ENCODE peak calls at places on chromosomes 5 and 9, in ten cellular contexts. One of them, this sample, is unnamed.

GRCh38 chr9:37151802-37152201 is 31.4 kb downstream of the ZCCHC7 start:
- DNase-seq in bronchial epithelial cell: no peak
- DNase-seq in H1: no peak
- DNase-seq in pancreas: no peak
- DNase-seq in HFF-Myc: no peak
- DNase-seq in astrocyte of the spinal cord: no peak
- DNase-seq in HepG2: no peak
- DNase-seq in heart right ventricle: no peak
- DNase-seq in cardiac fibroblast: no peak
- DNase-seq in psoas muscle: no peak
- DNase-seq in this sample: no peak

GRCh38 chr5:73204302-73204701 is 31.3 kb downstream of the TMEM174 start:
- DNase-seq in cardiac fibroblast: no peak
- DNase-seq in H1: no peak
- DNase-seq in psoas muscle: no peak
- DNase-seq in heart right ventricle: no peak
- DNase-seq in pancreas: peak
- DNase-seq in HepG2: no peak
- DNase-seq in astrocyte of the spinal cord: no peak
- DNase-seq in bronchial epithelial cell: no peak
- DNase-seq in HFF-Myc: no peak
- DNase-seq in this sample: no peak

GRCh38 chr9:107462691-107463090 is 26.9 kb downstream of the KLF4 start:
- DNase-seq in heart right ventricle: no peak
- DNase-seq in bronchial epithelial cell: no peak
- DNase-seq in cardiac fibroblast: peak
- DNase-seq in pancreas: no peak
- DNase-seq in astrocyte of the spinal cord: no peak
- DNase-seq in HepG2: peak
- DNase-seq in psoas muscle: no peak
- DNase-seq in HFF-Myc: peak
- DNase-seq in H1: no peak
- DNase-seq in this sample: no peak

GRCh38 chr9:118640836-118641557 is 728.2 kb downstream of the BRINP1 start:
- DNase-seq in heart right ventricle: no peak
- DNase-seq in bronchial epithelial cell: peak
- DNase-seq in HFF-Myc: no peak
- DNase-seq in cardiac fibroblast: no peak
- DNase-seq in HepG2: no peak
- DNase-seq in H1: no peak
- DNase-seq in astrocyte of the spinal cord: peak
- DNase-seq in pancreas: no peak
- DNase-seq in psoas muscle: no peak
- DNase-seq in this sample: peak

GRCh38 chr5:112479418-112479817 is 60.3 kb upstream of the EPB41L4A start:
- DNase-seq in heart right ventricle: no peak
- DNase-seq in HepG2: no peak
- DNase-seq in astrocyte of the spinal cord: peak
- DNase-seq in cardiac fibroblast: peak
- DNase-seq in H1: no peak
- DNase-seq in bronchial epithelial cell: peak
- DNase-seq in psoas muscle: no peak
- DNase-seq in HFF-Myc: peak
- DNase-seq in pancreas: no peak
- DNase-seq in this sample: peak

GRCh38 chr5:113371788-113372196 is 63.0 kb downstream of the TSSK1B start:
- DNase-seq in bronchial epithelial cell: no peak
- DNase-seq in H1: no peak
- DNase-seq in cardiac fibroblast: peak
- DNase-seq in heart right ventricle: no peak
- DNase-seq in psoas muscle: no peak
- DNase-seq in HFF-Myc: no peak
- DNase-seq in HepG2: no peak
- DNase-seq in astrocyte of the spinal cord: no peak
- DNase-seq in pancreas: peak
- DNase-seq in this sample: no peak

GRCh38 chr9:122370869-122371467 is at the start of gene PTGS1:
- DNase-seq in pancreas: no peak
- DNase-seq in psoas muscle: peak
- DNase-seq in bronchial epithelial cell: peak
- DNase-seq in astrocyte of the spinal cord: no peak
- DNase-seq in HepG2: no peak
- DNase-seq in H1: peak
- DNase-seq in HFF-Myc: no peak
- DNase-seq in cardiac fibroblast: no peak
- DNase-seq in heart right ventricle: peak
- DNase-seq in this sample: peak

GRCh38 chr5:93035194-93035593 is 545.8 kb downstream of the NR2F1-AS1 start:
- DNase-seq in cardiac fibroblast: no peak
- DNase-seq in HepG2: no peak
- DNase-seq in bronchial epithelial cell: no peak
- DNase-seq in HFF-Myc: no peak
- DNase-seq in heart right ventricle: no peak
- DNase-seq in pancreas: no peak
- DNase-seq in astrocyte of the spinal cord: no peak
- DNase-seq in H1: no peak
- DNase-seq in psoas muscle: no peak
- DNase-seq in this sample: no peak

GRCh38 chr5:73672130-73672529 is 46.1 kb downstream of the ARHGEF28 start:
- DNase-seq in H1: no peak
- DNase-seq in heart right ventricle: no peak
- DNase-seq in HepG2: no peak
- DNase-seq in astrocyte of the spinal cord: no peak
- DNase-seq in cardiac fibroblast: no peak
- DNase-seq in psoas muscle: no peak
- DNase-seq in pancreas: no peak
- DNase-seq in bronchial epithelial cell: no peak
- DNase-seq in HFF-Myc: no peak
- DNase-seq in this sample: no peak

GRCh38 chr9:81150016-81150625 is 539.2 kb downstream of the TLE1 start:
- DNase-seq in bronchial epithelial cell: peak
- DNase-seq in heart right ventricle: no peak
- DNase-seq in cardiac fibroblast: no peak
- DNase-seq in H1: no peak
- DNase-seq in HepG2: no peak
- DNase-seq in pancreas: no peak
- DNase-seq in psoas muscle: no peak
- DNase-seq in HFF-Myc: no peak
- DNase-seq in astrocyte of the spinal cord: peak
- DNase-seq in this sample: no peak

GRCh38 chr9:37085233-37085632 is 35.1 kb upstream of the ZCCHC7 start:
- DNase-seq in pancreas: no peak
- DNase-seq in psoas muscle: no peak
- DNase-seq in bronchial epithelial cell: no peak
- DNase-seq in cardiac fibroblast: no peak
- DNase-seq in HepG2: no peak
- DNase-seq in astrocyte of the spinal cord: no peak
- DNase-seq in H1: no peak
- DNase-seq in heart right ventricle: no peak
- DNase-seq in HFF-Myc: no peak
- DNase-seq in this sample: no peak

GRCh38 chr9:37300620-37301368 is 121.7 kb upstream of the GRHPR start:
- DNase-seq in astrocyte of the spinal cord: peak
- DNase-seq in HepG2: no peak
- DNase-seq in heart right ventricle: no peak
- DNase-seq in psoas muscle: no peak
- DNase-seq in pancreas: no peak
- DNase-seq in H1: no peak
- DNase-seq in HFF-Myc: no peak
- DNase-seq in cardiac fibroblast: peak
- DNase-seq in bronchial epithelial cell: peak
- DNase-seq in this sample: peak

GRCh38 chr5:33470544-33470943 is 29.8 kb downstream of the TARS1 start:
- DNase-seq in cardiac fibroblast: peak
- DNase-seq in HepG2: peak
- DNase-seq in astrocyte of the spinal cord: peak
- DNase-seq in H1: no peak
- DNase-seq in psoas muscle: no peak
- DNase-seq in HFF-Myc: peak
- DNase-seq in heart right ventricle: no peak
- DNase-seq in pancreas: peak
- DNase-seq in bronchial epithelial cell: peak
- DNase-seq in this sample: peak

GRCh38 chr9:4922730-4923129 is 62.3 kb upstream of the JAK2 start:
- DNase-seq in heart right ventricle: no peak
- DNase-seq in HFF-Myc: no peak
- DNase-seq in H1: no peak
- DNase-seq in bronchial epithelial cell: no peak
- DNase-seq in astrocyte of the spinal cord: no peak
- DNase-seq in psoas muscle: no peak
- DNase-seq in pancreas: no peak
- DNase-seq in HepG2: no peak
- DNase-seq in cardiac fibroblast: no peak
- DNase-seq in this sample: no peak

GRCh38 chr5:14895301-14895700 is 23.7 kb upstream of the ANKH start:
- DNase-seq in astrocyte of the spinal cord: no peak
- DNase-seq in H1: no peak
- DNase-seq in HFF-Myc: no peak
- DNase-seq in pancreas: no peak
- DNase-seq in heart right ventricle: no peak
- DNase-seq in cardiac fibroblast: no peak
- DNase-seq in HepG2: no peak
- DNase-seq in psoas muscle: no peak
- DNase-seq in bronchial epithelial cell: no peak
- DNase-seq in this sample: no peak

GRCh38 chr5:16600397-16600796 is 16.4 kb downstream of the RETREG1 start:
- DNase-seq in HFF-Myc: no peak
- DNase-seq in psoas muscle: no peak
- DNase-seq in HepG2: no peak
- DNase-seq in cardiac fibroblast: peak
- DNase-seq in astrocyte of the spinal cord: peak
- DNase-seq in H1: no peak
- DNase-seq in heart right ventricle: peak
- DNase-seq in pancreas: no peak
- DNase-seq in bronchial epithelial cell: no peak
- DNase-seq in this sample: no peak

GRCh38 chr5:118968925-118969375 is 19.4 kb downstream of the DTWD2 start:
- DNase-seq in HFF-Myc: no peak
- DNase-seq in astrocyte of the spinal cord: peak
- DNase-seq in H1: no peak
- DNase-seq in cardiac fibroblast: no peak
- DNase-seq in psoas muscle: no peak
- DNase-seq in pancreas: peak
- DNase-seq in bronchial epithelial cell: no peak
- DNase-seq in HepG2: peak
- DNase-seq in heart right ventricle: no peak
- DNase-seq in this sample: no peak

GRCh38 chr5:169751490-169751889 is 114.4 kb downstream of the DOCK2 start:
- DNase-seq in HepG2: no peak
- DNase-seq in HFF-Myc: no peak
- DNase-seq in astrocyte of the spinal cord: peak
- DNase-seq in pancreas: no peak
- DNase-seq in psoas muscle: no peak
- DNase-seq in H1: no peak
- DNase-seq in cardiac fibroblast: no peak
- DNase-seq in heart right ventricle: no peak
- DNase-seq in bronchial epithelial cell: no peak
- DNase-seq in this sample: no peak
- H3K4me3 ChIP-seq in HepG2: no peak
- H3K4me3 ChIP-seq in HFF-Myc: no peak
- H3K4me3 ChIP-seq in astrocyte of the spinal cord: no peak
- H3K4me3 ChIP-seq in pancreas: no peak
- H3K4me3 ChIP-seq in psoas muscle: no peak
- H3K4me3 ChIP-seq in H1: no peak
- H3K4me3 ChIP-seq in cardiac fibroblast: no peak
- H3K4me3 ChIP-seq in heart right ventricle: no peak
- H3K4me3 ChIP-seq in bronchial epithelial cell: no peak
- H3K4me3 ChIP-seq in this sample: no peak

DNA sequence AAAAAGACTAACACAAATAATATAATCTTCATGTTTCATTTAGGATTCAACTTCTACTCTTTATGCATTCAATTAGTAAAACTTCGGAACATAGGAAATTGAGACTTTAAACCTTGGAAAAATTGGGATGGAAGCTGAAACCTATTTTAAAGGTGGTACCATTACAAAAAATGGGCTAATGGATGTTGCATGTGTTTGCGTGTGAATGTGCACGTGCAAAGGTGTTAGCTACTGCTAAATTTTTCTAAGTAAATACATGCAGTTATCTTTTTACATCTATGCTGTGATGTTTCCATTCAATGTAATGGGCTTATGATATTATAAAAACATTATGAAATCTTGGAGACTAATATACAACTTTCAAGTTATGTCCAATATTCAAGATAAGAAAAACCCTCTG is 134.8 kb downstream of the CDH10 start:
- DNase-seq in H1: no peak
- DNase-seq in astrocyte of the spinal cord: no peak
- DNase-seq in HFF-Myc: no peak
- DNase-seq in bronchial epithelial cell: no peak
- DNase-seq in heart right ventricle: no peak
- DNase-seq in psoas muscle: no peak
- DNase-seq in HepG2: no peak
- DNase-seq in pancreas: no peak
- DNase-seq in cardiac fibroblast: no peak
- DNase-seq in this sample: no peak
- TF ChIP-seq CTCF in H1: no peak
- TF ChIP-seq CTCF in astrocyte of the spinal cord: no peak
- TF ChIP-seq CTCF in HFF-Myc: no peak
- TF ChIP-seq CTCF in bronchial epithelial cell: no peak
- TF ChIP-seq CTCF in heart right ventricle: no peak
- TF ChIP-seq CTCF in psoas muscle: no peak
- TF ChIP-seq CTCF in HepG2: no peak
- TF ChIP-seq CTCF in pancreas: no peak
- TF ChIP-seq CTCF in cardiac fibroblast: no peak
- TF ChIP-seq CTCF in this sample: no peak

GRCh38 chr5:146339715-146340259 is 1.1 kb downstream of the POU4F3 start:
- DNase-seq in heart right ventricle: no peak
- DNase-seq in psoas muscle: no peak
- DNase-seq in H1: no peak
- DNase-seq in HepG2: no peak
- DNase-seq in bronchial epithelial cell: no peak
- DNase-seq in cardiac fibroblast: no peak
- DNase-seq in astrocyte of the spinal cord: no peak
- DNase-seq in HFF-Myc: no peak
- DNase-seq in pancreas: no peak
- DNase-seq in this sample: no peak
- H3K4me3 ChIP-seq in heart right ventricle: no peak
- H3K4me3 ChIP-seq in psoas muscle: peak
- H3K4me3 ChIP-seq in H1: no peak
- H3K4me3 ChIP-seq in HepG2: no peak
- H3K4me3 ChIP-seq in bronchial epithelial cell: no peak
- H3K4me3 ChIP-seq in cardiac fibroblast: no peak
- H3K4me3 ChIP-seq in astrocyte of the spinal cord: no peak
- H3K4me3 ChIP-seq in HFF-Myc: no peak
- H3K4me3 ChIP-seq in pancreas: no peak
- H3K4me3 ChIP-seq in this sample: no peak

GRCh38 chr5:68250662-68251298 is 35.2 kb downstream of the PIK3R1 start:
- DNase-seq in astrocyte of the spinal cord: no peak
- DNase-seq in heart right ventricle: no peak
- DNase-seq in psoas muscle: no peak
- DNase-seq in H1: no peak
- DNase-seq in HepG2: no peak
- DNase-seq in bronchial epithelial cell: no peak
- DNase-seq in pancreas: no peak
- DNase-seq in HFF-Myc: no peak
- DNase-seq in cardiac fibroblast: no peak
- DNase-seq in this sample: no peak
- TF ChIP-seq CTCF in astrocyte of the spinal cord: no peak
- TF ChIP-seq CTCF in heart right ventricle: no peak
- TF ChIP-seq CTCF in psoas muscle: no peak
- TF ChIP-seq CTCF in H1: no peak
- TF ChIP-seq CTCF in HepG2: no peak
- TF ChIP-seq CTCF in bronchial epithelial cell: no peak
- TF ChIP-seq CTCF in pancreas: no peak
- TF ChIP-seq CTCF in HFF-Myc: no peak
- TF ChIP-seq CTCF in cardiac fibroblast: no peak
- TF ChIP-seq CTCF in this sample: no peak

GRCh38 chr9:35341585-35341984 is 148.3 kb upstream of the RUSC2 start:
- DNase-seq in astrocyte of the spinal cord: peak
- DNase-seq in psoas muscle: peak
- DNase-seq in bronchial epithelial cell: peak
- DNase-seq in HFF-Myc: peak
- DNase-seq in heart right ventricle: peak
- DNase-seq in HepG2: no peak
- DNase-seq in cardiac fibroblast: peak
- DNase-seq in pancreas: peak
- DNase-seq in H1: no peak
- DNase-seq in this sample: peak
- H3K4me3 ChIP-seq in astrocyte of the spinal cord: no peak
- H3K4me3 ChIP-seq in psoas muscle: peak
- H3K4me3 ChIP-seq in bronchial epithelial cell: no peak
- H3K4me3 ChIP-seq in HFF-Myc: no peak
- H3K4me3 ChIP-seq in heart right ventricle: peak
- H3K4me3 ChIP-seq in HepG2: no peak
- H3K4me3 ChIP-seq in cardiac fibroblast: peak
- H3K4me3 ChIP-seq in pancreas: no peak
- H3K4me3 ChIP-seq in H1: no peak
- H3K4me3 ChIP-seq in this sample: no peak

This sample was measured in epithelial cell of esophagus.